ENCODE peak calls at places on chromosome 10, in ten cellular contexts. P is K562, J is keratinocyte, K is fibroblast of lung, M is endothelial cell of umbilical vein, X is astrocyte, L is MM.1S, C is HCT116, Z is HepG2, I is IMR-90. U is an unnamed sample.

GRCh38 chr10:59586407-59586891 is 123.2 kb downstream of the SLC16A9 start:
- DNase-seq in P (no peak), J (no peak), K (no peak), M (no peak), X (no peak), L (no peak), C (no peak), Z (no peak), I (no peak), U (no peak)

GRCh38 chr10:100890696-100891271 is 22.0 kb upstream of the SLF2 start:
- DNase-seq in P (peak), J (peak), K (peak), M (peak), X (peak), L (no peak), C (peak), Z (peak), I (peak), U (no peak)

GRCh38 chr10:124737708-124738107 is 6.5 kb downstream of the FAM53B start:
- DNase-seq in P (no peak), J (no peak), K (no peak), M (no peak), X (no peak), L (no peak), C (no peak), Z (no peak), I (no peak), U (no peak)

GRCh38 chr10:7908541-7909210 is 90.4 kb downstream of the TAF3 start:
- DNase-seq in P (no peak), J (no peak), K (peak), M (no peak), X (peak), L (no peak), C (no peak), Z (peak), I (peak), U (no peak)

GRCh38 chr10:114243661-114244060 is 4.6 kb downstream of the VWA2 start:
- DNase-seq in P (no peak), J (no peak), K (no peak), M (no peak), X (no peak), L (no peak), C (no peak), Z (no peak), I (no peak), U (no peak)

GRCh38 chr10:128429835-128430513 is 303.8 kb upstream of the MKI67 start:
- DNase-seq in P (no peak), J (no peak), K (no peak), M (no peak), X (no peak), L (no peak), C (no peak), Z (no peak), I (no peak), U (no peak)

GRCh38 chr10:72219229-72219814 is 3.2 kb upstream of the ASCC1 start:
- DNase-seq in P (no peak), J (no peak), K (no peak), M (no peak), X (no peak), L (no peak), C (no peak), Z (no peak), I (no peak), U (no peak)

GRCh38 chr10:110414563-110415309 is 83.0 kb upstream of the DUSP5 start:
- DNase-seq in P (no peak), J (peak), K (peak), M (no peak), X (peak), L (peak), C (peak), Z (peak), I (no peak), U (peak)

GRCh38 chr10:3766046-3766761 is 18.8 kb downstream of the KLF6 start:
- DNase-seq in P (no peak), J (no peak), K (no peak), M (no peak), X (no peak), L (no peak), C (no peak), Z (peak), I (peak), U (no peak)

GRCh38 chr10:46096426-46096825 is 50.4 kb upstream of the MSMB start:
- DNase-seq in P (no peak), J (no peak), K (no peak), M (no peak), X (no peak), L (no peak), C (no peak), Z (peak), I (peak), U (no peak)

GRCh38 chr10:127968027-127968441 is 61.1 kb downstream of the PTPRE start:
- DNase-seq in P (no peak), J (no peak), K (no peak), M (peak), X (no peak), L (no peak), C (no peak), Z (no peak), I (no peak), U (no peak)

GRCh38 chr10:120945801-120946302 is 94.7 kb downstream of the WDR11 start:
- DNase-seq in P (no peak), J (no peak), K (peak), M (no peak), X (peak), L (no peak), C (no peak), Z (no peak), I (no peak), U (no peak)

GRCh38 chr10:84135836-84136235 is 3.5 kb upstream of the GHITM start:
- DNase-seq in P (no peak), J (no peak), K (no peak), M (no peak), X (no peak), L (no peak), C (no peak), Z (peak), I (no peak), U (no peak)

GRCh38 chr10:79139124-79139835 is 70.5 kb downstream of the ZMIZ1 start:
- DNase-seq in P (peak), J (no peak), K (peak), M (peak), X (peak), L (no peak), C (no peak), Z (no peak), I (peak), U (no peak)

GRCh38 chr10:109411897-109412296 is 511.4 kb downstream of the XPNPEP1 start:
- DNase-seq in P (no peak), J (no peak), K (no peak), M (no peak), X (no peak), L (no peak), C (no peak), Z (peak), I (no peak), U (no peak)

GRCh38 chr10:92279297-92279696 is 11.6 kb downstream of the CPEB3 start:
- DNase-seq in P (no peak), J (no peak), K (no peak), M (peak), X (no peak), L (no peak), C (no peak), Z (no peak), I (peak), U (no peak)

GRCh38 chr10:80137031-80137712 is 4.6 kb downstream of the PLAC9 start:
- DNase-seq in P (no peak), J (no peak), K (no peak), M (no peak), X (no peak), L (no peak), C (no peak), Z (no peak), I (peak), U (no peak)

GRCh38 chr10:48682265-48682664 is 2.4 kb upstream of the WDFY4 start:
- DNase-seq in P (no peak), J (no peak), K (no peak), M (no peak), X (no peak), L (no peak), C (no peak), Z (no peak), I (no peak), U (no peak)

GRCh38 chr10:69492091-69492745 is 41.0 kb downstream of the TSPAN15 start:
- DNase-seq in P (no peak), J (no peak), K (no peak), M (no peak), X (no peak), L (no peak), C (no peak), Z (no peak), I (no peak), U (no peak)

GRCh38 chr10:128610113-128610512 is 483.9 kb upstream of the MKI67 start:
- DNase-seq in P (no peak), J (no peak), K (no peak), M (no peak), X (no peak), L (no peak), C (no peak), Z (no peak), I (no peak), U (no peak)

GRCh38 chr10:30980951-30981616 is 50.6 kb downstream of the ZNF438 start:
- DNase-seq in P (no peak), J (no peak), K (peak), M (peak), X (peak), L (no peak), C (no peak), Z (no peak), I (peak), U (no peak)

GRCh38 chr10:46216003-46216634 is 70.7 kb upstream of the ANTXRL start:
- DNase-seq in P (no peak), J (no peak), K (no peak), M (no peak), X (no peak), L (no peak), C (no peak), Z (no peak), I (no peak), U (no peak)

GRCh38 chr10:33001908-33002492 is 44.0 kb upstream of the ITGB1 start:
- DNase-seq in P (no peak), J (no peak), K (no peak), M (no peak), X (no peak), L (no peak), C (no peak), Z (peak), I (no peak), U (no peak)

GRCh38 chr10:127774771-127775559 is 38.0 kb downstream of the FOXI2 start:
- DNase-seq in P (no peak), J (no peak), K (no peak), M (peak), X (no peak), L (peak), C (no peak), Z (no peak), I (no peak), U (no peak)

GRCh38 chr10:119481781-119482426 is 60.6 kb downstream of the RGS10 start:
- DNase-seq in P (no peak), J (no peak), K (no peak), M (no peak), X (no peak), L (no peak), C (no peak), Z (no peak), I (no peak), U (no peak)

GRCh38 chr10:90923111-90923731 is 2.3 kb upstream of the ANKRD1 start:
- DNase-seq in P (no peak), J (no peak), K (no peak), M (no peak), X (no peak), L (no peak), C (no peak), Z (no peak), I (no peak), U (no peak)

GRCh38 chr10:43353495-43354324 is 17.7 kb upstream of the FXYD4 start:
- DNase-seq in P (no peak), J (no peak), K (peak), M (peak), X (peak), L (no peak), C (no peak), Z (no peak), I (no peak), U (no peak)

GRCh38 chr10:112240441-112240840 is 42.8 kb upstream of the TECTB start:
- DNase-seq in P (no peak), J (no peak), K (no peak), M (no peak), X (no peak), L (no peak), C (no peak), Z (no peak), I (no peak), U (no peak)

GRCh38 chr10:107059058-107059457 is 105.4 kb downstream of the SORCS1 start:
- DNase-seq in P (no peak), J (no peak), K (no peak), M (no peak), X (no peak), L (no peak), C (no peak), Z (no peak), I (no peak), U (no peak)

GRCh38 chr10:118669020-118669766 is 73.7 kb upstream of the PRLHR start:
- DNase-seq in P (no peak), J (no peak), K (peak), M (peak), X (peak), L (no peak), C (no peak), Z (no peak), I (peak), U (no peak)

GRCh38 chr10:71244638-71245419 is 32.5 kb downstream of the UNC5B start:
- DNase-seq in P (no peak), J (no peak), K (peak), M (peak), X (peak), L (no peak), C (no peak), Z (no peak), I (peak), U (no peak)

GRCh38 chr10:84204122-84204521 is 9.8 kb downstream of the CDHR1 start:
- DNase-seq in P (peak), J (no peak), K (no peak), M (no peak), X (no peak), L (no peak), C (peak), Z (peak), I (no peak), U (peak)

GRCh38 chr10:12349628-12350166 is 350 bp downstream of the CAMK1D start:
- DNase-seq in P (no peak), J (no peak), K (no peak), M (no peak), X (no peak), L (no peak), C (no peak), Z (no peak), I (no peak), U (no peak)

GRCh38 chr10:5323446-5323845 is 41.3 kb upstream of the UCN3 start:
- DNase-seq in P (no peak), J (no peak), K (no peak), M (no peak), X (no peak), L (no peak), C (no peak), Z (no peak), I (no peak), U (no peak)

GRCh38 chr10:130335336-130335735 is 199.1 kb downstream of the GLRX3 start:
- DNase-seq in P (no peak), J (no peak), K (no peak), M (no peak), X (no peak), L (no peak), C (no peak), Z (no peak), I (no peak), U (no peak)

GRCh38 chr10:130336612-130337304 is 200.6 kb downstream of the GLRX3 start:
- DNase-seq in P (peak), J (no peak), K (no peak), M (no peak), X (no peak), L (no peak), C (no peak), Z (no peak), I (no peak), U (no peak)

GRCh38 chr10:130329792-130330191 is 193.6 kb downstream of the GLRX3 start:
- DNase-seq in P (no peak), J (no peak), K (no peak), M (no peak), X (no peak), L (no peak), C (no peak), Z (no peak), I (no peak), U (no peak)

GRCh38 chr10:130337305-130337640 is 201.1 kb downstream of the GLRX3 start:
- DNase-seq in P (no peak), J (no peak), K (no peak), M (no peak), X (no peak), L (no peak), C (no peak), Z (no peak), I (no peak), U (no peak)

DNA sequence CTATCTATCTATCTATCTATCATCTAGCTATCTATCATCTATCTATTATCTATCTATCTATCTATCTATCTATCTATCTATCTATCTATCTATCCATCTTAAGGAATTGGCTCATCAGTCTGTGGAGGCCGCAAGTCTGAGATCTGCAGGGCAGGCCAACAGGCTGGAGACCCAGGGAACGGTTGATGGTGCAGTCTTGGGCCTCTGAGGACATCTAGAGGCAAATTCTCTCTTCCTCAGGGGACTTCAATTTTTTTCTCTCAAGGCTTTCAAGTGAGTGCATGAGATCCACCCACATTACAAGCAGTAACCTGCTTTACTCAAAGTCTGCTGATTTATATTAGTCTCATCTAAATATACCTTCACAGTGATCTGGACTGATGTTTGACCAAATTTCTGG is 197.0 kb downstream of the GLRX3 start:
- DNase-seq in P (no peak), J (no peak), K (no peak), M (no peak), X (no peak), L (no peak), C (no peak), Z (no peak), I (no peak), U (no peak)
- TF ChIP-seq CTCF in P (no peak), J (no peak), K (no peak), M (no peak), X (no peak), L (no peak), C (peak), Z (no peak), I (no peak), U (peak)

DNA sequence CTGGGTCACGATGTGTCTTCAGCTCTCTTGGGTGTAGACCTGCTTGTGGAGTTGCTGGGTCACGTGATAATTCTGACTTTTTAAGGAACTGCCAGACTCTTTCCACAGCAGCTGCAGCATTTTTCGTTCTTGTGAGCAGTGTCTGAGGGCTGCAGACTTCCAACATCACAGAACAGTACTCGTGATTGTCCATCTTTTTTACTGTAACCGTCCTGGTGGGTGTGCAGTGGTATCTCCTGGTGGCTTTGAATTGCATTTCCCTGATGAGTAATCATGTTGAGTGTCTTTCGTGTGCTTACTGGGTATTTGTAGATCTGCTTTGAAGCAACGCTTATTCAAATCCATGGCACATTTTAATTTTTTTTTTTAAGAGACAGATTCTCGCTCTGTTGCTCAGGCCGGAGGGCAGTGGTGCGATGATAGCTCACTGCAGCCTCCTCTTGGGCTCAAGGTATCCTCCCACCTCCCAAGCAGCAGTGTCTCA is 22.7 kb downstream of the INPP5A start:
- DNase-seq in P (peak), J (no peak), K (peak), M (no peak), X (no peak), L (no peak), C (no peak), Z (no peak), I (peak), U (peak)
- H3K4me2 ChIP-seq in P (peak), J (no peak), K (no peak), M (no peak), X (no peak), L (no peak), C (no peak), Z (no peak), I (no peak), U (peak)

GRCh38 chr10:89228136-89228535 is 21.0 kb upstream of the CH25H start:
- DNase-seq in P (no peak), J (no peak), K (no peak), M (no peak), X (no peak), L (no peak), C (no peak), Z (no peak), I (no peak), U (no peak)

GRCh38 chr10:89228962-89229361 is 21.8 kb upstream of the CH25H start:
- DNase-seq in P (no peak), J (no peak), K (no peak), M (no peak), X (no peak), L (no peak), C (no peak), Z (no peak), I (no peak), U (no peak)

GRCh38 chr10:89221919-89222318 is 14.8 kb upstream of the CH25H start:
- DNase-seq in P (no peak), J (no peak), K (no peak), M (no peak), X (no peak), L (no peak), C (no peak), Z (no peak), I (no peak), U (no peak)

GRCh38 chr10:89219512-89220218 is 12.5 kb upstream of the CH25H start:
- DNase-seq in P (no peak), J (no peak), K (no peak), M (no peak), X (no peak), L (no peak), C (no peak), Z (no peak), I (no peak), U (no peak)

GRCh38 chr10:89224697-89225443 is 17.8 kb upstream of the CH25H start:
- DNase-seq in P (peak), J (no peak), K (no peak), M (peak), X (no peak), L (no peak), C (no peak), Z (no peak), I (no peak), U (no peak)
- TF ChIP-seq CTCF in P (peak), J (no peak), K (no peak), M (peak), X (peak), L (no peak), C (no peak), Z (no peak), I (no peak), U (no peak)

DNA sequence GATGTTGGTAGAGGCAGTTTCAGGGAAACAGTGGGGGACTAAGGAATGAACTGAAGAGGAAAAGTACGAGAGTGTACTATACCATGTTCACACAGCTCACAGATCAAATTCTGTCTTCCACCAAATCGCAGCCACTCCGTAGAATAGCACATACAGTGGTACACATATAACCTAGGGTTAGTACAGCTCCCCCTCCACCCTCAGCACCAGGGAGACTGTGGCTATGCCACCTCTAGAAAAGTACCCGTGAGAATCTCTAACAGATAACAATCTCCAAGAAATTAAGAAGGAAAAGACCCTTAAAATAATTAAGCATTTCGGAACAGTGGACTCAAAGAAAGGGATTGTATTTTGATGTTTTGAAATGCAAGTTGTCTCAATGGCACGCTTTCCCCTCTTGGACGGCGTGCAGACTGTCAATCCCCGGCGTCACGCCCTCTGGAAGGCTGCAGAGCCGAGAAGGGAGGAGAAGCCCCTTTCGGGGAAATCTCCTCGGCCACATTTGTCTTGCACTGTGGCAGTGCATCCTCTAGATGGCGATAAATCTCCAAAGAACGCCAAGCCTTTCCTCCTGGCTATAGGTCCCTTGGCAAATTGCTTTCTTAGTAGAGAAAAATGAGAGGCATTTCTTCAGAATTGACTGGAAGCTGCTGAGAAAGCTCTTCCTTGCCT is 345.0 kb downstream of the REEP3 start:
- DNase-seq in P (peak), J (no peak), K (peak), M (peak), X (peak), L (peak), C (peak), Z (peak), I (peak), U (peak)
- H3K4me2 ChIP-seq in P (no peak), J (peak), K (peak), M (no peak), X (peak), L (peak), C (peak), Z (no peak), I (peak), U (no peak)